ENCODE peak calls at places on chromosomes 7 and 10, in six cellular contexts. U is body of pancreas, Y is pancreas, G is thoracic aorta, S is kidney, W is suprapubic skin. L is an unnamed sample.

GRCh38 chr10:127787873-127788272 is 50.9 kb downstream of the FOXI2 start:
- DNase-seq in Y (no peak), S (no peak), G (no peak), W (no peak), U (no peak), L (no peak)

GRCh38 chr10:10796061-10796773 is 221.5 kb upstream of the CELF2 start:
- DNase-seq in W (no peak), U (no peak), Y (no peak), S (no peak), G (no peak), L (no peak)

GRCh38 chr10:26621889-26622681 is 75.4 kb upstream of the PDSS1 start:
- DNase-seq in W (no peak), S (no peak), G (no peak), Y (peak; percentile 12), U (peak; percentile 50), L (peak; percentile 37)

GRCh38 chr10:11933837-11934236 is 108.8 kb downstream of the UPF2 start:
- DNase-seq in W (no peak), U (no peak), G (no peak), S (no peak), Y (no peak), L (no peak)

GRCh38 chr10:90871761-90872647 is at the start of gene RPP30:
- DNase-seq in Y (peak; percentile 74), U (peak; percentile 80), W (peak; percentile 90), G (peak; percentile 47), S (peak; percentile 93), L (peak; percentile 83)

GRCh38 chr10:100878291-100878910 is 34.4 kb upstream of the SLF2 start:
- DNase-seq in U (peak; percentile 46), W (no peak), S (no peak), G (no peak), Y (peak; percentile 13), L (peak; percentile 49)

GRCh38 chr7:43290978-43291377 is 178.5 kb downstream of the HECW1 start:
- DNase-seq in S (no peak), G (no peak), U (no peak), Y (no peak), W (no peak), L (no peak)

GRCh38 chr10:77635402-77636227 is 2.0 kb downstream of the KCNMA1 start:
- DNase-seq in U (no peak), Y (no peak), W (no peak), G (no peak), S (no peak), L (no peak)

GRCh38 chr7:90708841-90709317 is 112.8 kb downstream of the CDK14 start:
- DNase-seq in W (no peak), Y (peak; percentile 62), U (peak; percentile 80), G (no peak), S (no peak), L (no peak)

GRCh38 chr10:16195178-16195769 is 241.5 kb upstream of the PTER start:
- DNase-seq in U (no peak), S (no peak), Y (no peak), G (no peak), W (no peak), L (no peak)

GRCh38 chr7:2541291-2542010 is 13.9 kb downstream of the BRAT1 start:
- DNase-seq in G (no peak), S (peak; percentile 66), U (no peak), W (peak; percentile 74), Y (no peak), L (no peak)

GRCh38 chr7:2537981-2538851 is 17.1 kb downstream of the BRAT1 start:
- DNase-seq in Y (no peak), U (peak; percentile 48), S (peak; percentile 74), W (no peak), G (peak; percentile 1), L (no peak)

GRCh38 chr7:2540641-2541051 is 14.7 kb downstream of the BRAT1 start:
- DNase-seq in S (peak; percentile 76), G (no peak), W (peak; percentile 80), Y (no peak), U (no peak), L (no peak)

GRCh38 chr7:2539031-2540028 is 16.0 kb downstream of the BRAT1 start:
- DNase-seq in S (peak; percentile 58), U (no peak), G (no peak), W (peak; percentile 73), Y (no peak), L (no peak)

DNA sequence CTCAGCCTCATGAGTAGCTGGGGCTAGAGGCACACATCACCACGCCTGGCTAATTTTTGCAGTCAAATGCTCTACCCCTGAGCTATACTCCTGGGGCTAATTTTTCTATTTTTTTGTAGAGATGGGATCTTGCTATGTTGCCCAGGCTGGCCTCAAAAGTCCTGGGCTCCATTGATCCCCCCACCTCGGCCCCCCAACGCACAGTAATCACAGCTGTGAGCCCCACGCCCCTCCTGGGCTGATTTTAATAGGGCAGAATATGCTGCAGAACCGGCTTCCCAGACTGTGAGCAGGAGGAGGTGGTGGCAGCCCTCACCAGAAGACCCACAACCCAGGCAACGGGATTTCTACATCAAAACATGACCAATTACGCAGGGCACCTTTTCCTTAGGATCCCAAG is 15.2 kb downstream of the BRAT1 start:
- DNase-seq in G (no peak), Y (no peak), U (no peak), W (peak; percentile 77), S (peak; percentile 32), L (no peak)
- H3K36me3 ChIP-seq in G (peaks cover 31% of the 10 kb centered on the region), Y (no peaks in the 10 kb centered on the region), U (peaks cover 6% of the 10 kb centered on the region), W (peaks cover 71% of the 10 kb centered on the region), S (peaks cover 6% of the 10 kb centered on the region), L (peaks cover 12% of the 10 kb centered on the region)

GRCh38 chr7:44695756-44696155 is 52.9 kb upstream of the ZMIZ2 start:
- DNase-seq in U (no peak), Y (no peak), G (no peak), W (no peak), S (no peak), L (no peak)
- H3K36me3 ChIP-seq in U (peaks cover 23% of the 10 kb centered on the region), Y (peaks cover 4% of the 10 kb centered on the region), G (peaks cover 43% of the 10 kb centered on the region), W (peaks cover 71% of the 10 kb centered on the region), S (peaks cover 64% of the 10 kb centered on the region), L (peaks cover 60% of the 10 kb centered on the region)

DNA sequence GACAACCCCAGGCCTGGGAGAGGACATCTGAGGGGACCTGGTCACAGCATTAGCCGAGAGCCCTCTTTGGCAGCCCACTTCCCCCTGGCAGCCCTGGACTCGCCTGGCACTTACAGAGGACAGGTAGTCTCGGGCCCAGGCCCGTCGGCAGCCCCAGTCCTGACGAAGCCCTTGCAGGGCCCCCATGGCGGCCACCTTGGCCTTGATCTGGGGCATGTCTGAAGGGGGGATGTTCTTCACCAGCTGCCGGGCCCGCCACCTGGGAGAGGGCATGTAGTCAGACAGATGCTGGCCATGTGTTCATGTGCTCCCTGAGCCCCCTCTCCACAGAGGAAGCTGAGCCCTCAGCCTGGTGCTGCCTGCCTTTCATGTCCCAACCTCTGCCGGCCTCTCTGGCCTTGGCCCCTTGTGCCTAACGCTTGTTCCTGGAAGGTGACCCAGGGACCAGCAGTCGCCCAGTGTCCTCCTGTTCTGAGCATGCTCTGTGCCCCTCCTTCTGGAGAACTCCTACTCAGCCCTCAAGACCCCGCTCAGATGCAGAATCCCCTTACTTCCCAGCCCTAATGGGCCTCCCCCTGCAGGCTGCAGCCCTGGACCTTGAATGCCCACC is 13.9 kb downstream of the MYO1G start:
- DNase-seq in G (no peak), Y (no peak), W (peak; percentile 74), U (no peak), S (peak; percentile 67), L (no peak)
- H3K36me3 ChIP-seq in G (no peaks in the 10 kb centered on the region), Y (no peaks in the 10 kb centered on the region), W (no peaks in the 10 kb centered on the region), U (no peaks in the 10 kb centered on the region), S (no peaks in the 10 kb centered on the region), L (no peaks in the 10 kb centered on the region)

GRCh38 chr7:55198634-55199366 is 166.3 kb upstream of the LANCL2 start:
- DNase-seq in U (no peak), Y (no peak), W (no peak), S (no peak), G (no peak), L (no peak)
- H3K36me3 ChIP-seq in U (peaks cover 11% of the 10 kb centered on the region), Y (peaks cover 8% of the 10 kb centered on the region), W (peaks cover 65% of the 10 kb centered on the region), S (peaks cover 47% of the 10 kb centered on the region), G (peaks cover 37% of the 10 kb centered on the region), L (peaks cover 77% of the 10 kb centered on the region)

GRCh38 chr7:130904031-130904757 is 170.2 kb upstream of the KLF14 start:
- DNase-seq in W (no peak), U (no peak), S (no peak), G (no peak), Y (no peak), L (peak; percentile 58)

GRCh38 chr7:130902755-130903357 is 168.8 kb upstream of the KLF14 start:
- DNase-seq in Y (no peak), W (no peak), S (no peak), U (no peak), G (no peak), L (no peak)

GRCh38 chr7:130901209-130901783 is 167.3 kb upstream of the KLF14 start:
- DNase-seq in S (peak; percentile 92), U (peak; percentile 74), W (no peak), Y (peak; percentile 59), G (peak; percentile 66), L (peak; percentile 86)

GRCh38 chr7:130904792-130905191 is 170.8 kb upstream of the KLF14 start:
- DNase-seq in W (no peak), S (no peak), Y (no peak), U (no peak), G (no peak), L (no peak)

GRCh38 chr7:130903358-130903974 is 169.5 kb upstream of the KLF14 start:
- DNase-seq in S (no peak), U (peak; percentile 33), G (no peak), W (no peak), Y (no peak), L (no peak)
- H3K36me3 ChIP-seq in S (peaks cover 8% of the 10 kb centered on the region), U (no peaks in the 10 kb centered on the region), G (peaks cover 4% of the 10 kb centered on the region), W (peaks cover 3% of the 10 kb centered on the region), Y (no peaks in the 10 kb centered on the region), L (peaks cover 83% of the 10 kb centered on the region)

DNA sequence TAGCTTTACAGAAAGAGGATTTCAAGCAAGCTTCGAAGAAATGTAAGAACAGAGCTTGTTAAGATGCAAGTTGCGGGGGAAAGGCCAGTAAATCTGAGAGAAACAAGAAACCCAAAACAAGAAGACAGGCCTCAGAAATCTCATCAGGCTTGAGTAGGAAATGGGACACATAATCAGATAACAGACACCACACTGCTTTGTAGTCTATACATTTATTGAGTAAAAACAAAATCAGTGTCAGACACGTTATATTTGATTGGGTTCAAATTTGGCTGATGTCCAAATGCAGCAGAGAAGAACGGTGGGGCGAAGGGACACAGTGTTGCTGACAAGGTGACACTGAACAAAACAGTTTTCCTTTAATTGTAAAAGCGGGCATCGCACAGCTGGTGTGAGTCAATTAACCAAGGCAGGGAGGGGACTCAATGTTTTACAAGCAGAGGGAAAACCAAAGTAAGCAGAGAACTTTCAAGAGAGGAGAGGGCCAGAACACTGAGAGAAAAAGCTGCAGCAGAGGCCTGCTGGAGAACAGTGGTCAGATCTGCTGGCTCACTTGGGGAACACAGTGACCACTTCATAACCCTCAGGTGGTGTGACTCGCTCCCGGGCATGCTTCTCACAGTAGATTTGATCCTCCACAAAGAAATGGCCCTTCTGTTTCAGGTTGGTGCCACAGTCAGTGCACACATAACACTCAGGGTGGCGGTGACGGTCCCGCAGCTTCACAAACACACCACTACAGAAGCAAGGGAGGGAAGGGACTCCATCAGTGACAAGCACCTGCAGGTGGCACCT is 43.5 kb downstream of the ACSM6 start:
- DNase-seq in S (no peak), W (no peak), U (no peak), Y (no peak), G (no peak), L (no peak)
- H3K36me3 ChIP-seq in S (peaks cover 6% of the 10 kb centered on the region), W (peaks cover 40% of the 10 kb centered on the region), U (no peaks in the 10 kb centered on the region), Y (no peaks in the 10 kb centered on the region), G (peaks cover 26% of the 10 kb centered on the region), L (peaks cover 20% of the 10 kb centered on the region)

GRCh38 chr7:74606101-74606908 is 51.2 kb upstream of the GTF2I start:
- DNase-seq in Y (peak; percentile 43), G (no peak), U (peak; percentile 61), S (peak; percentile 80), W (no peak), L (no peak)
- H3K36me3 ChIP-seq in Y (no peaks in the 10 kb centered on the region), G (no peaks in the 10 kb centered on the region), U (no peaks in the 10 kb centered on the region), S (no peaks in the 10 kb centered on the region), W (no peaks in the 10 kb centered on the region), L (no peaks in the 10 kb centered on the region)

L was measured in MG63.